ENCODE peak calls at places on chromosomes 16 and 17, in seven cellular contexts. K is aorta; F is hepatocyte; R is MM.1S; I is naive thymus-derived CD4-positive, alpha-beta T cell; T is cardiac muscle cell; O is breast epithelium. D is an unnamed sample. For H3K4me1 and H3K36me3, the result is how much of the 10 kb centered on the place peaks cover.

GRCh38 chr17:61009619-61010018 is 332.0 kb downstream of the BCAS3 start:
- DNase-seq in K (no peak), F (peak), R (peak), I (no peak), T (peak), O (no peak), D (no peak)

GRCh38 chr17:58300336-58300735 is 19.6 kb upstream of the MPO start:
- DNase-seq in K (no peak), F (peak), R (peak), I (no peak), T (no peak), O (peak), D (no peak)

GRCh38 chr17:64685705-64686104 is 23.6 kb upstream of the SMURF2 start:
- DNase-seq in K (no peak), F (no peak), R (no peak), I (no peak), T (no peak), O (no peak), D (no peak)

GRCh38 chr16:4261557-4262172 is 11.2 kb downstream of the TFAP4 start:
- DNase-seq in K (no peak), F (peak), R (no peak), I (peak), T (peak), O (no peak), D (no peak)

GRCh38 chr17:68709995-68710780 is 109.0 kb upstream of the FAM20A start:
- DNase-seq in K (no peak), F (no peak), R (no peak), I (no peak), T (peak), O (no peak), D (no peak)

GRCh38 chr16:877242-878065 is 76.9 kb upstream of the GNG13 start:
- DNase-seq in K (no peak), F (no peak), R (no peak), I (no peak), T (no peak), O (no peak), D (no peak)

GRCh38 chr17:57818066-57818465 is 31.8 kb downstream of the MRPS23 start:
- DNase-seq in K (no peak), F (no peak), R (no peak), I (no peak), T (no peak), O (no peak), D (no peak)

GRCh38 chr16:15847621-15848175 is 9.1 kb downstream of the MYH11 start:
- DNase-seq in K (no peak), F (no peak), R (no peak), I (no peak), T (no peak), O (no peak), D (no peak)

GRCh38 chr16:84933774-84934571 is 77.4 kb downstream of the ZDHHC7 start:
- DNase-seq in K (peak), F (no peak), R (no peak), I (no peak), T (peak), O (no peak), D (no peak)

GRCh38 chr16:89312598-89313299 is 95.2 kb downstream of the ZNF778 start:
- DNase-seq in K (no peak), F (no peak), R (no peak), I (no peak), T (no peak), O (no peak), D (no peak)

GRCh38 chr17:45355087-45355486 is 38.3 kb upstream of the MAP3K14 start:
- DNase-seq in K (no peak), F (peak), R (no peak), I (no peak), T (no peak), O (no peak), D (no peak)

GRCh38 chr16:55487048-55487803 is 8.2 kb downstream of the MMP2 start:
- DNase-seq in K (no peak), F (peak), R (no peak), I (no peak), T (peak), O (no peak), D (no peak)

GRCh38 chr16:69610356-69610755 is 44.6 kb downstream of the NFAT5 start:
- DNase-seq in K (no peak), F (no peak), R (no peak), I (no peak), T (peak), O (no peak), D (no peak)

GRCh38 chr17:68732301-68732749 is 131.2 kb upstream of the FAM20A start:
- DNase-seq in K (no peak), F (peak), R (no peak), I (no peak), T (no peak), O (no peak), D (no peak)

GRCh38 chr17:4945944-4946280 is 2.4 kb downstream of the PFN1 start:
- DNase-seq in K (no peak), F (no peak), R (no peak), I (no peak), T (no peak), O (no peak), D (no peak)
- H3K4me1 ChIP-seq in K (under half), F (under half), R (under half), I (half or more), T (under half), O (under half), D (half or more)

DNA sequence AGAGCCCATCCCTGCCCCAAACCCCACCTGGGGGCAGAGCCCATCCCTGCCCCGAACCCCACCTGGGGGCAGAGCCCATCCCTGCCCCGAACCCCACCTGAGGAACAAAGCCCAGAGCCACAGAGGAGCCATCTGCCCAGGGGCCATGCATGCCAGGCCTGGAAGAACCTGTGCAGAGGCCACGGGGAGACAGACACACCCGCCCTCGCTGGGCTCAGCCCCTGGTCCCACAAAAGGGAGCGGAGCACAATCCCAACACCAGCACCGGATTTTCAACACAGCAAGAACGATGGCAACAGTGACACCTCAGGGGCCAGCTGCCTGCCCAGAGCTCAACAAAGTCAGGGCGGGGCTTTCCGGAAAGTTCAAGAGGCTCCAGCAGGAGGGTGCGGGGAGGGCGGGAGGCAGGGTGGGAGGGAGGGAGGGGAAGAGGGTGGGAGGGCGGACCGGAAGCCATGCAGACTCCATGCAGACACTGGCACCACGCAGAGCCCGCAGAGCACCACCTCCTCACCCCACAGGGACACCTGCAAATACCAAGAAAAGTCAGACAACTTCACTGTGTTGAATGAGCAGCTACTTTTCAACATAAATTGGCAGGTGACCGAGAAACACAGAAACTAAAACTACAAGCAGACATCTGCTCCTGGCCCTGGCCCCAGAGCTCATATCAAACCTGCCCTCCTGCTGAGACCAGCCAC is 27.9 kb upstream of the C16orf95 start:
- DNase-seq in K (no peak), F (no peak), R (no peak), I (peak), T (no peak), O (no peak), D (peak)
- H3K36me3 ChIP-seq in K (under half), F (under half), R (under half), I (under half), T (under half), O (under half), D (under half)

GRCh38 chr16:27242398-27242797 is 26.2 kb downstream of the NSMCE1 start:
- DNase-seq in K (no peak), F (peak), R (no peak), I (no peak), T (no peak), O (no peak), D (no peak)

GRCh38 chr16:27244363-27244755 is 24.2 kb downstream of the NSMCE1 start:
- DNase-seq in K (no peak), F (no peak), R (no peak), I (no peak), T (no peak), O (no peak), D (no peak)

GRCh38 chr16:27241658-27242057 is 26.9 kb downstream of the NSMCE1 start:
- DNase-seq in K (no peak), F (no peak), R (no peak), I (no peak), T (no peak), O (no peak), D (no peak)

GRCh38 chr16:27243725-27244362 is 24.7 kb downstream of the NSMCE1 start:
- DNase-seq in K (no peak), F (no peak), R (no peak), I (no peak), T (no peak), O (no peak), D (no peak)

DNA sequence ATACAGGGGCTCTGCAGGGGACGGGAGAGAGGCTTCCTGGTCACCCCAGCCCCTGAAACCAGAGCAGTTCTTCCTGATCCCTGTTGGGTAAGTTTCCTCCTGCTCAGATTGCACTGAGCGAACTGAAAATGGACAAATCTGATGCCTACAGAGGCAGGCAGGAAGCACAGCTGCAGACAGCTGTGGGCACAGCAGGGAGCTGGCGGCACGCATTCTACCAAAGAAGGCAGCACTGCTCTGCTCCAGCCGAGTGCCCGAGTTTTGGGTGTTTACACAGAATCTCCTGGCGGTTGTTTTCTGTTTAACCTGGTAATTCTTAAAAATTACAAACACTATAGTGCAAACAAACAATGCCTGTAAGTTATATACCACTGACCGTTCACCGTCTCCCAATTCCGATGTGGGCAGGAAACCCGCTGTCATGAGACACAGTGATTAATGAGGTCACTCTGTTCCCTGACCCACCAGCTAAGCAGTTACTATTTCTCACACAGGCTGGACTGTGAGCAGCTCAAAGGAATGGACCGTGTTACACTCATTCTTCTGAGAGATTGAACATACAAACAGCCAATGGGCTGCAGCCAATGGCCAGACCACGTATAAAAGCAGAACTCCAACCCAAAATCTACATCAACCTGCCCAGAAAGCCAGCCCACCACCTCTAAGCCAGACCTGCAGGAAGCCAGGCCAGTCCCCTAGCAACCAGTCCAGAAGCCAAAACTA is 25.5 kb downstream of the NSMCE1 start:
- DNase-seq in K (no peak), F (no peak), R (peak), I (peak), T (peak), O (no peak), D (no peak)
- H3K4me1 ChIP-seq in K (under half), F (under half), R (under half), I (under half), T (under half), O (under half), D (under half)

GRCh38 chr16:11125936-11126335 is 130.1 kb downstream of the SOCS1 start:
- DNase-seq in K (no peak), F (no peak), R (no peak), I (no peak), T (no peak), O (no peak), D (no peak)
- H3K36me3 ChIP-seq in K (under half), F (under half), R (under half), I (under half), T (under half), O (under half), D (under half)

GRCh38 chr17:7139400-7139799 is 24.8 kb upstream of the ASGR2 start:
- DNase-seq in K (no peak), F (no peak), R (peak), I (no peak), T (no peak), O (no peak), D (no peak)
- H3K4me1 ChIP-seq in K (under half), F (under half), R (under half), I (under half), T (under half), O (under half), D (under half)

D was measured in effector memory CD4-positive, alpha-beta T cell.